ENCODE peak calls at places on chromosomes 6 and 20, in seven cellular contexts. H is upper lobe of left lung, Y is stomach, Q is GM12865, U is HFF-Myc, I is cardiac muscle cell, P is sigmoid colon. K is an unnamed sample.

GRCh38 chr6:22025468-22026159 is 271.2 kb downstream of the PRL start:
- DNase-seq in Q (peak), P (no peak), I (peak), U (peak), Y (no peak), H (no peak), K (no peak)

GRCh38 chr6:158536891-158537798 is 22.7 kb upstream of the TMEM181 start:
- DNase-seq in P (no peak), Y (no peak), U (no peak), I (peak), H (peak), Q (no peak), K (peak)

GRCh38 chr6:167077241-167077932 is 45.5 kb upstream of the CCR6 start:
- DNase-seq in U (no peak), Y (no peak), P (no peak), Q (no peak), I (no peak), H (no peak), K (no peak)

GRCh38 chr6:97040355-97040860 is 115.9 kb downstream of the KLHL32 start:
- DNase-seq in H (no peak), P (no peak), Q (no peak), Y (no peak), I (no peak), U (no peak), K (no peak)

GRCh38 chr6:7235712-7236311 is 77.2 kb downstream of the SSR1 start:
- DNase-seq in Y (peak), I (no peak), Q (no peak), H (no peak), P (no peak), U (no peak), K (no peak)

GRCh38 chr20:17498181-17498580 is 33.0 kb downstream of the BFSP1 start:
- DNase-seq in I (no peak), H (no peak), P (peak), Y (no peak), Q (no peak), U (no peak), K (no peak)

GRCh38 chr6:43838276-43839036 is 68.4 kb downstream of the VEGFA start:
- DNase-seq in H (no peak), Q (peak), Y (peak), U (no peak), P (peak), I (peak), K (no peak)

GRCh38 chr6:51569594-51569993 is 517.8 kb downstream of the PKHD1 start:
- DNase-seq in I (no peak), U (no peak), Q (peak), H (no peak), P (no peak), Y (no peak), K (no peak)

GRCh38 chr6:42138630-42139619 is 3.5 kb downstream of the C6orf132 start:
- DNase-seq in Y (no peak), I (no peak), P (no peak), H (no peak), Q (no peak), U (no peak), K (no peak)

GRCh38 chr6:53896237-53896636 is 101.4 kb downstream of the LRRC1 start:
- DNase-seq in U (no peak), H (no peak), Y (no peak), Q (no peak), P (no peak), I (peak), K (no peak)

GRCh38 chr6:21596379-21597242 is 3.1 kb downstream of the SOX4 start:
- DNase-seq in P (peak), Y (peak), Q (peak), H (peak), U (no peak), I (peak), K (no peak)

GRCh38 chr6:28383235-28384142 is 16.1 kb downstream of the ZSCAN12 start:
- DNase-seq in P (peak), U (peak), I (peak), Y (peak), H (peak), Q (peak), K (peak)

GRCh38 chr6:82246802-82247633 is 526 bp downstream of the IBTK start:
- DNase-seq in Y (peak), I (peak), H (peak), P (peak), U (no peak), Q (peak), K (peak)

GRCh38 chr6:135935951-135936601 is 84.6 kb downstream of the PDE7B start:
- DNase-seq in Y (no peak), I (no peak), H (no peak), Q (no peak), P (no peak), U (peak), K (no peak)

GRCh38 chr6:115969207-115969929 is 91.3 kb downstream of the FRK start:
- DNase-seq in Y (no peak), I (no peak), U (no peak), Q (no peak), H (no peak), P (no peak), K (no peak)

GRCh38 chr20:35601021-35601973 is 14.3 kb upstream of the SPAG4 start:
- DNase-seq in U (peak), I (peak), Q (peak), Y (peak), P (peak), H (peak), K (peak)

GRCh38 chr6:105072799-105073199 is 107.0 kb downstream of the POPDC3 start:
- DNase-seq in P (no peak), H (no peak), U (no peak), Y (no peak), I (no peak), Q (no peak), K (no peak)

GRCh38 chr6:147508073-147508870 is at the start of gene SAMD5:
- DNase-seq in U (peak), I (peak), Q (peak), H (peak), P (peak), Y (peak), K (peak)

GRCh38 chr6:157054531-157054979 is 268.8 kb downstream of the TMEM242 start:
- DNase-seq in Y (no peak), H (no peak), Q (peak), I (no peak), U (no peak), P (no peak), K (no peak)

GRCh38 chr6:165889636-165890403 is 226.8 kb upstream of the PDE10A start:
- DNase-seq in I (peak), Y (no peak), Q (peak), U (no peak), H (no peak), P (no peak), K (no peak)

GRCh38 chr6:138817799-138818198 is 21.9 kb downstream of the ECT2L start:
- DNase-seq in P (no peak), I (peak), U (peak), Y (peak), H (no peak), Q (peak), K (peak)

GRCh38 chr6:96104910-96105309 is 89.1 kb downstream of the FUT9 start:
- DNase-seq in H (no peak), U (no peak), Y (no peak), Q (no peak), I (no peak), P (no peak), K (no peak)

GRCh38 chr6:131015192-131015591 is 47.9 kb downstream of the EPB41L2 start:
- DNase-seq in Y (no peak), U (no peak), I (no peak), H (no peak), P (no peak), Q (no peak), K (no peak)

GRCh38 chr6:24537082-24537699 is 42.4 kb downstream of the ALDH5A1 start:
- DNase-seq in Q (no peak), Y (no peak), H (no peak), P (no peak), U (no peak), I (no peak), K (no peak)

GRCh38 chr20:33337119-33337518 is 54.1 kb downstream of the BPIFB1 start:
- DNase-seq in I (no peak), H (no peak), Y (no peak), U (no peak), Q (no peak), P (no peak), K (no peak)

GRCh38 chr6:91860951-91861350 is 1274.1 kb upstream of the MAP3K7 start:
- DNase-seq in I (no peak), U (no peak), P (no peak), H (no peak), Y (no peak), Q (no peak), K (no peak)

GRCh38 chr6:22041797-22042489 is 254.9 kb downstream of the PRL start:
- DNase-seq in U (no peak), Q (no peak), H (no peak), P (no peak), I (no peak), Y (no peak), K (no peak)

GRCh38 chr6:159467473-159468041 is 225.5 kb downstream of the SOD2 start:
- DNase-seq in U (no peak), I (no peak), Q (peak), Y (no peak), H (no peak), P (no peak), K (no peak)

GRCh38 chr6:1894954-1895353 is 285.2 kb downstream of the FOXC1 start:
- DNase-seq in U (no peak), Y (peak), Q (no peak), P (no peak), H (no peak), I (no peak), K (no peak)

GRCh38 chr20:5168582-5169396 is 42.0 kb downstream of the CDS2 start:
- DNase-seq in I (no peak), H (no peak), P (no peak), U (no peak), Y (no peak), Q (no peak), K (no peak)

GRCh38 chr6:125138083-125138482 is 15.5 kb upstream of the TPD52L1 start:
- DNase-seq in Y (no peak), U (no peak), P (no peak), I (no peak), H (no peak), Q (no peak), K (no peak)

GRCh38 chr20:2806351-2806701 is 5.9 kb upstream of the CPXM1 start:
- DNase-seq in U (no peak), Q (no peak), I (no peak), P (no peak), Y (no peak), H (no peak), K (no peak)

GRCh38 chr20:30486103-30486478 is 771.4 kb upstream of the DEFB115 start:
- DNase-seq in P (no peak), Y (no peak), I (no peak), H (no peak), U (no peak), Q (no peak), K (no peak)

GRCh38 chr6:145977881-145978280 is 13.7 kb upstream of the SHPRH start:
- DNase-seq in Q (no peak), I (no peak), H (no peak), U (no peak), P (no peak), Y (no peak), K (no peak)

GRCh38 chr20:10359621-10360040 is 74.4 kb downstream of the MKKS start:
- DNase-seq in P (no peak), Q (no peak), U (no peak), H (no peak), I (no peak), Y (no peak), K (no peak)

GRCh38 chr6:72894091-72894490 is 272.2 kb downstream of the KCNQ5 start:
- DNase-seq in H (no peak), I (no peak), U (no peak), Q (no peak), Y (no peak), P (no peak), K (no peak)

GRCh38 chr6:46790359-46790874 is 2.8 kb upstream of the MEP1A start:
- DNase-seq in Q (no peak), P (no peak), H (no peak), U (no peak), Y (no peak), I (no peak), K (no peak)

GRCh38 chr6:17169291-17169690 is 67.4 kb downstream of the STMND1 start:
- DNase-seq in H (no peak), U (no peak), I (no peak), P (no peak), Y (no peak), Q (no peak), K (no peak)

GRCh38 chr6:17173071-17173470 is 71.2 kb downstream of the STMND1 start:
- DNase-seq in Q (no peak), U (no peak), P (no peak), H (no peak), Y (no peak), I (no peak), K (no peak)

GRCh38 chr6:17169701-17170100 is 67.9 kb downstream of the STMND1 start:
- DNase-seq in U (no peak), I (no peak), Q (no peak), Y (no peak), P (no peak), H (no peak), K (no peak)

GRCh38 chr6:17165383-17165782 is 63.5 kb downstream of the STMND1 start:
- DNase-seq in P (no peak), Q (no peak), Y (no peak), I (no peak), U (no peak), H (no peak), K (no peak)

DNA sequence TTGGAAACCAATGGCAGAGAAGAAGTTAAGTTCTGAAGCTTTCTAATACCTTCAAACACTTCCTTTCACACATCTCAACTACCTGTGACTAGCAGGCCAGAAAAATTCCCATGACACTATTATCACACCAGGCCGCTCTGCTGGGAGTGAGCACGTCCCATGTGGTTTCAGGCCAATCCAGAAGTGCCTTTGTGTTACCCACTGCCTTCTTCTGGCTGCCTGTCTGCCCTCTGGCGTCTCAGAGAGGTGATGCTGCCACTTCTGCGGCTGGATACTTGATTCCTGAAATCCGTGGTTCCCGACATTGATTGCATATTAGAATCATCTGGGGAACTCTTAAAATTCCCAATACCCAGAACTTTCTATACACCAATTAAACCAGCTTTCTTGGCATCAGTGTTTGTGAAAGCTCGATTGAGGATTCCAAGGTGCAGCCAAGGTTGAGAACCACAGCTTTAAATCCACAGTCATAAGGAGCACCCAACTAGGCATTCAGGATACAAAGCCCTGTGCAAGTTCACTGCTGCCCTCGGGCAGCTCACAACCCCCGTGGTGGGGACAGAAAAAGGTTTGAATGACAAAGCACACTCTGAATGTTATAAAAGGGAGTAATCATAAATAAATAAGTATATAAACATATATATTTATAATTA is 65.6 kb downstream of the STMND1 start:
- DNase-seq in Y (peak), I (peak), H (no peak), U (peak), P (no peak), Q (peak), K (peak)
- TF ChIP-seq CTCF in Y (no peak), I (peak), H (no peak), U (peak), P (no peak), Q (peak), K (peak)

GRCh38 chr6:33672808-33673207 is 38.7 kb downstream of the UQCC2 start:
- DNase-seq in I (no peak), U (peak), H (no peak), Q (peak), Y (no peak), P (no peak), K (no peak)
- TF ChIP-seq CTCF in I (peak), U (peak), H (no peak), Q (peak), Y (no peak), P (no peak), K (no peak)

DNA sequence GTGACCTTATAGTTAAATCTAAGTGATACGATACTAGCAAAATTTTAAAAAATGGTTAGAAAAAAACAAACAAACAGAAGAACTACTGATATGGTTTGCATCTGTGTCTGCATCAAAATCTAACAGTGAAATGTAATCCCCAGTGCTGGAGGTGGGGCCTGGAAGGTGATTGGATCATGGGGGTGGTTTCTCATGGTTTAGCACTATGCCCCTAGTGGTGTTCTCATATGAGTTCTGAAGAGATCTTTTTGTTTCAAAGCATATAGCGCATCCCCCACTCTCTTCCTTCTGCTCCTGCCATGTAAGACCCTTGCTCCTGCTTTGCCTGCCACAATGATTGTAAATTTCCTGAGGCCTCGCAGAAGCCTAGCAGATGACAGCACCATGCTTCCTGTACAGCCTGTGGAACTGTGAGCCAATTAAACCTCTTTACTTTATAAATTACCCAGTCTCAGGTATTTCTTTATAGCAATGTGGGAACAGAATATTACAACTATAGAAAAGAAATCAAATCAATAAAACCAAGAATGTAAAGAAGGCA is 5.4 kb downstream of the FBXL4 start:
- DNase-seq in Y (no peak), I (no peak), U (no peak), H (no peak), P (no peak), Q (no peak), K (no peak)
- TF ChIP-seq CTCF in Y (no peak), I (no peak), U (peak), H (no peak), P (no peak), Q (peak), K (no peak)

DNA sequence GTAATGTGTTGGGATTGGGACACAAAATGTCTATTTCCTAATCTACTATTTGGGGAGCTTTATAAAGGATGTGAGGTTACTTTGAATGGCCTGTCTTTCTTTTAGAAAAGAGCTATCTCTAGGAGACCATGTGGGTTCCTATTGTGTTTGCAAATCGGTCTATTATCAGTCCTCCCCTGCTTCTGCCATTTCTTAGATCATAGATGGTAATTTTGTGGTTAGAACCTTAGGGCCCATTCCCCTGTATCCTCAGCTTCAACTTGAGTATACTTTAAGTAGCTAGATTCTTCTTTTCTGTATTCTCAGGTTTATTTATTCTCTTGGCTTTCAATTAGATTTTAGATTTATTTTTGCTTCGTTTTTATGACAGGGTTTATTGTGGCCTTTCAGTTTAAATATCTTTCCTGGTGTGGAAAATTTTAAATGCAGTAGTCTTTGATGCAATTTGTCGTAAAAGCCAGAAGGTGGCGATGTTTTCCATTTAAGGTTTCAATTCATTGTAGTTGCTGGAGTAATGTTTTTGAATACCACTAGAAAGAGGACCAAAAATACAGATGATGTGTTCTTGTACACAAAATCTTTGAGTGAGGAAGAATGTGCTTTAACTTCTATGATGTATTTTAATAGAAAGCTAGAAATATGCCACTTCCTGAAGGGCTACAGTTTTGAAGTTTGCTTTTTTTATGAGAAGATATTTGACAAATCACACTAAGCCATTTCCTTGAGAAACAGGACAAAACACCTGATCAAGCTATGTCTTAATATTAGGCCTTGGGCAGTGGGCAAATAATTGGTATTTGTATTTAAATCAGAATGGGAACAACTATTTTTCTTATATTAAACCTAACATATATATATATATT is 20.3 kb downstream of the TBPL1 start:
- DNase-seq in H (no peak), Y (no peak), Q (peak), I (peak), U (no peak), P (no peak), K (no peak)
- TF ChIP-seq CTCF in H (peak), Y (peak), Q (peak), I (peak), U (peak), P (peak), K (peak)

DNA sequence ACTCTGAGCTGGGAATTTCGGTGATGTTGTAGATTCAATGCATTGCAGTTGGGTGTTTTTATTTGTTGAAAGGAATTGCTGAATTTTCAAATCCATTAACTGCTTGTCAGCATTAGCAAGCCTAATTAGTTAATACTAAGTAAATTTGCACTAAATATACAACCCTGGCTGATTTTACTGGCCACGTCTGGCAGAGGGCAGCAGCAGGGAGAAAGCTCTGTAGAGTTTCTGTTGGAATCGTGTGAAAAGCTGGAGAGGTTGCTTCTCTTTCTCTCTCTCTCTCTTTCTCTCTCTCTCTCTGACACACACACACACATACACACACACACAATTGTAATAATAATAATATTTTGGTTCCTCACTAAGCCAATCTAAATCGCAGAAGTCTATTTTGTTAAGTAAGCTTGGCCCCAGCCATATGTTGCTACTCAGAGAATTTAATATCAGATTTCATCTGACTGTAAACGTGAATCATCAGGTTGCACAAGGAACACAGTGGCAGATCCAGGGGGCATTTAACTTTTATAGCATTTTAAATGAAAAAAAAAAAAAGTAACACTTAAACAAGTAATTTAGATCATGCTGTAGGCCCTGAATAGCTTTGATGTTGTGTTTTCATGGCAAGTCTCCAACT is 289.5 kb downstream of the ESR1 start:
- DNase-seq in Y (no peak), Q (no peak), U (peak), I (no peak), P (no peak), H (no peak), K (no peak)
- TF ChIP-seq CTCF in Y (no peak), Q (no peak), U (no peak), I (peak), P (no peak), H (no peak), K (no peak)